ENCODE peak calls at places on chromosomes 13 and 19, in four cellular contexts. L, N, O and S are unnamed samples.

GRCh38 chr19:54521022-54521859 is 18.6 kb downstream of the LAIR2 start:
- DNase-seq in L (no peak), O (no peak), N (no peak), S (no peak)

GRCh38 chr13:48234652-48235099 is 1.7 kb downstream of the ITM2B start:
- DNase-seq in L (no peak), N (no peak), O (no peak), S (no peak)

GRCh38 chr13:23321534-23322241 is 111.8 kb downstream of the SACS start:
- DNase-seq in N (no peak), O (no peak), L (no peak), S (no peak)

GRCh38 chr13:110811751-110812110 is 98.2 kb downstream of the ING1 start:
- DNase-seq in L (no peak), O (no peak), N (no peak), S (no peak)

GRCh38 chr13:42660367-42660965 is 86.5 kb downstream of the TNFSF11 start:
- DNase-seq in L (no peak), O (no peak), N (no peak), S (no peak)

GRCh38 chr19:31391518-31391917 is 42.3 kb upstream of the TSHZ3 start:
- DNase-seq in N (no peak), O (no peak), L (no peak), S (no peak)

GRCh38 chr19:37989855-37990254 is 82.8 kb downstream of the SIPA1L3 start:
- DNase-seq in N (no peak), O (no peak), L (no peak), S (no peak)

GRCh38 chr13:95793018-95793555 is 116.1 kb downstream of the DNAJC3 start:
- DNase-seq in N (no peak), O (no peak), L (no peak), S (no peak)

GRCh38 chr19:44607049-44607448 is 6.3 kb upstream of the IGSF23 start:
- DNase-seq in O (no peak), L (no peak), N (no peak), S (no peak)

GRCh38 chr19:58563034-58563573 is 4.7 kb upstream of the UBE2M start:
- DNase-seq in N (no peak), O (no peak), L (no peak), S (no peak)

GRCh38 chr13:82747331-82747730 is 1134.9 kb downstream of the SLITRK1 start:
- DNase-seq in O (peak; percentile 44), N (no peak), L (no peak), S (no peak)

GRCh38 chr19:48247212-48247611 is 8.5 kb downstream of the CARD8 start:
- DNase-seq in L (no peak), N (no peak), O (no peak), S (no peak)

GRCh38 chr13:20997301-20998061 is 63.9 kb downstream of the LATS2 start:
- DNase-seq in N (no peak), O (no peak), L (no peak), S (no peak)

GRCh38 chr13:74316531-74316930 is 182.3 kb upstream of the KLF12 start:
- DNase-seq in N (no peak), O (no peak), L (no peak), S (no peak)

GRCh38 chr13:103101500-103101899 is 35.3 kb upstream of the SLC10A2 start:
- DNase-seq in O (no peak), N (no peak), L (no peak), S (no peak)

GRCh38 chr19:7138402-7138801 is 68.9 kb downstream of the ZNF557 start:
- DNase-seq in L (no peak), O (no peak), N (no peak), S (no peak)

GRCh38 chr13:102654786-102655185 is 40.1 kb downstream of the METTL21C start:
- DNase-seq in L (no peak), O (peak; percentile 11), N (no peak), S (no peak)

GRCh38 chr13:101655435-101655834 is 203.0 kb downstream of the ITGBL1 start:
- DNase-seq in N (no peak), L (no peak), O (no peak), S (no peak)

GRCh38 chr19:18998276-18998675 is 35.0 kb downstream of the SUGP2 start:
- DNase-seq in N (no peak), L (no peak), O (no peak), S (no peak)
- H3K27ac ChIP-seq in N (no peak overlapping the region), L (no peak overlapping the region), O (no peak overlapping the region), S (no peak overlapping the region)

GRCh38 chr19:15721208-15721607 is 6.6 kb upstream of the OR10H2 start:
- DNase-seq in N (no peak), O (no peak), L (no peak), S (no peak)

GRCh38 chr19:15715642-15716041 is 12.2 kb upstream of the OR10H2 start:
- DNase-seq in O (no peak), L (no peak), N (no peak), S (no peak)

GRCh38 chr19:15714638-15715037 is 13.2 kb upstream of the OR10H2 start:
- DNase-seq in N (no peak), L (no peak), O (no peak), S (no peak)

GRCh38 chr19:15722956-15723355 is 4.9 kb upstream of the OR10H2 start:
- DNase-seq in L (no peak), O (no peak), N (no peak), S (no peak)

DNA sequence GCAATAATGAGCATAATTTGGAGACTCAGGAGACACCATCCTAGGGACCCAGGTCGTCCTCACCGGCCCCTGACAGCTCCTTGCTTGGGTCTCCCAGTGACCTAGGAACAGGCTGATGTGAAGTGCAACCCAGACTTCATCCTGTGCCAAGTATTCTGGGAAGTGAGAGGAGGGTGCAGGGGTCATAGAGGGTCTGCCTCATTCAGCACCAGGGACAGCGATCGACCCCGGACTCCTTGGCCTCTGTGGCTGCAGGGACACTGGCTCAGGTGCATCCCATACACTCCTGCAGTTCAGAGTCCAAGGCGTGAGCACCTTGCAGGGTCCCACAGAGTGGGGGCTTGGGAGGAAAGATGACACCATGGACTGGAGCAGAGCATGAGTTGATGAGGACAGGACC is 10.0 kb upstream of the OR10H2 start:
- DNase-seq in L (no peak), N (no peak), O (no peak), S (no peak)
- H3K9me3 ChIP-seq in L (no peaks in the 10 kb centered on the region), N (no peaks in the 10 kb centered on the region), O (no peaks in the 10 kb centered on the region), S (peaks cover 25% of the 10 kb centered on the region)

GRCh38 chr19:49557641-49558325 is 22.6 kb downstream of the NOSIP start:
- DNase-seq in N (no peak), O (no peak), L (no peak), S (no peak)

GRCh38 chr19:49553451-49554271 is 25.9 kb downstream of the RCN3 start:
- DNase-seq in L (no peak), O (no peak), N (no peak), S (no peak)

GRCh38 chr19:49554701-49555181 is 25.6 kb downstream of the NOSIP start:
- DNase-seq in N (peak; percentile 38), O (no peak), L (no peak), S (no peak)

GRCh38 chr19:49556412-49557398 is 23.7 kb downstream of the NOSIP start:
- DNase-seq in L (no peak), N (no peak), O (no peak), S (no peak)

DNA sequence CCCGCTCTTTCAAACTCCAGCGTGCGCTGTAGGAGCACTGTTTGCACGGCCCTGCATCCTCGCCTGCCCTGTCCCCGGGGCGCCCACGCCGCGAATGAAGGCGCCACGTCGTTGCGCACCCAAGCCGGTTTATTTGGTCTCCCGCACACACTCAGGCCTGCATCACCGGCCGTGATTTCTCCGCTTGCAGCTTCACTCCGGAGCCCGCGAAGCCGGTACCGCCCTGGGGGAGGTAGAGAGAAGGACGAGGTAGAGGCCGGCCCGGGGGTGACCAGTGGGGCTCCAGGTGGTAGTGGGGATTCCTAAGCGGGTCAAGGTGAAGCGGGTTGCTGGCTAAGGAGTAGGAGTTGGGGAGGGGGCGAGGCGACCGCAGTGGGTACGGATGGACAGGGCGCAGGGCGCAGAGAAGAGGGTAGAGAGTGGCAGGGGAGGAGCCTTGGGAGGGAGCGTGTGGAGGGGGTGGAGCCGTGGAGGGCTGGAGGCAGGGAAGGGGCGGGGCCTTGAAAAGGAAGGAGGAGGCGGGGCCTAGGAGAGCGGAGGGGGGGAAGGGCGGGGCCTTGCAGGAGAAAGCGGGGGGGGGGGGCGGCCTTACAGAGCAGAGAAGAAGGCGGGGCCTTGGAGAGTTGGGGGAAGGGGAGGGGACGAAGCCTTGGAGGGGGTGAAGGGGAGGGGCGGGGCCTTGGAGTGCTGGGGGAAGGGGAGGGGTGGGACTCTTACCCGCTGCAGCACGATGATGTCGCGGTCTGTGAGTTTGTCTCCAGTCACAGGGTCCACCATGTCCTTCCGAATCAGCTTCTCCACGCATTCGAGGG is 24.6 kb downstream of the NOSIP start:
- DNase-seq in L (no peak), O (peak; percentile 88), N (peak; percentile 47), S (no peak)
- H3K36me3 ChIP-seq in L (peaks cover 21% of the 10 kb centered on the region), O (peaks cover 36% of the 10 kb centered on the region), N (no peaks in the 10 kb centered on the region), S (peaks cover 12% of the 10 kb centered on the region)

GRCh38 chr19:5013761-5014160 is 44.8 kb downstream of the KDM4B start:
- DNase-seq in L (no peak), O (no peak), N (no peak), S (no peak)
- H3K27ac ChIP-seq in L (no peak overlapping the region), O (no peak overlapping the region), N (no peak overlapping the region), S (no peak overlapping the region)

DNA sequence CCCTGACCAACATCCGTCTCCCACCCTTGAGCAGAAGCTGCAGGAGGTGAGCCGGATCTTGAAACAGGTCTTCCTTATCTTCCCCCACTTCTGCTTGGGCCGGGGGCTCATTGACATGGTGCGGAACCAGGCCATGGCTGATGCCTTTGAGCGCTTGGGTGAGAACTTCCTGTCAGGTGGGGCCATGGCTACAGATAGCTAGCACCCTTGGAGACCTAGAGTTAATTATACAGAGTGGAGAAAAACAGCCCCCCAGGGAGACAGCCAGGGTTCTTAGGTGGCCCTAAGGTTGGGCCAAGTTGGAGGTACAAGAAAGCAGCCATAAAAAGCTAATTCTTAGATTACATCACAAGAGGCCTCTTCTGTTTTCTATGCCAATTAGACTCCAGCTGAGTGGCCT is 8.9 kb upstream of the ARHGAP45 start:
- DNase-seq in O (no peak), N (no peak), L (no peak), S (no peak)
- H3K9me3 ChIP-seq in O (no peaks in the 10 kb centered on the region), N (peaks cover 28% of the 10 kb centered on the region), L (no peaks in the 10 kb centered on the region), S (peaks cover 12% of the 10 kb centered on the region)